ENCODE peak calls at places on chromosomes 12 and 14, in eight cellular contexts. A is A549, O is lung, Y is nephron progenitor cell, H is foreskin fibroblast, C is GM12865, Q is AG09319, B is Calu3. S is an unnamed sample.

GRCh38 chr14:55115433-55115832 is 13.6 kb upstream of the LGALS3 start:
- DNase-seq in A (no peak), O (no peak), Y (no peak), H (no peak), C (no peak), Q (no peak), B (no peak), S (no peak)

GRCh38 chr14:105303949-105304348 is 3.1 kb upstream of the BRF1 start:
- DNase-seq in A (no peak), O (no peak), Y (no peak), H (no peak), C (no peak), Q (no peak), B (no peak), S (no peak)

GRCh38 chr14:106564058-106564643 is 1037.8 kb downstream of the TMEM121 start:
- DNase-seq in A (peak), O (peak), Y (no peak), H (no peak), C (peak), Q (no peak), B (peak), S (peak)

GRCh38 chr12:54970741-54971140 is 13.8 kb downstream of the TESPA1 start:
- DNase-seq in A (no peak), O (no peak), Y (no peak), H (no peak), C (no peak), Q (no peak), B (no peak), S (no peak)

GRCh38 chr12:5456906-5457305 is 25.0 kb downstream of the NTF3 start:
- DNase-seq in A (no peak), O (no peak), Y (no peak), H (peak), C (no peak), Q (peak), B (no peak), S (no peak)

GRCh38 chr12:31119531-31120211 is 46.0 kb downstream of the DDX11 start:
- DNase-seq in A (no peak), O (no peak), Y (no peak), H (no peak), C (no peak), Q (no peak), B (no peak), S (no peak)

GRCh38 chr14:100486025-100486828 is 101.0 kb downstream of the BEGAIN start:
- DNase-seq in A (peak), O (no peak), Y (peak), H (peak), C (peak), Q (peak), B (peak), S (peak)

GRCh38 chr12:59650594-59651229 is 54.9 kb downstream of the SLC16A7 start:
- DNase-seq in A (no peak), O (no peak), Y (no peak), H (no peak), C (no peak), Q (no peak), B (peak), S (no peak)

GRCh38 chr12:104596128-104596799 is 139.5 kb downstream of the CHST11 start:
- DNase-seq in A (peak), O (peak), Y (no peak), H (peak), C (no peak), Q (peak), B (no peak), S (peak)

GRCh38 chr12:4518106-4518728 is 20.5 kb upstream of the RAD51AP1 start:
- DNase-seq in A (peak), O (no peak), Y (no peak), H (peak), C (no peak), Q (no peak), B (no peak), S (no peak)

GRCh38 chr14:31549817-31550216 is 11.4 kb upstream of the NUBPL start:
- DNase-seq in A (no peak), O (no peak), Y (no peak), H (no peak), C (no peak), Q (no peak), B (no peak), S (no peak)

GRCh38 chr12:76984566-76984965 is 80.8 kb downstream of the E2F7 start:
- DNase-seq in A (no peak), O (no peak), Y (no peak), H (no peak), C (no peak), Q (no peak), B (no peak), S (no peak)
- TF ChIP-seq CTCF in A (no peak), O (no peak), Y (no peak), H (no peak), C (no peak), Q (no peak), B (no peak), S (no peak)

DNA sequence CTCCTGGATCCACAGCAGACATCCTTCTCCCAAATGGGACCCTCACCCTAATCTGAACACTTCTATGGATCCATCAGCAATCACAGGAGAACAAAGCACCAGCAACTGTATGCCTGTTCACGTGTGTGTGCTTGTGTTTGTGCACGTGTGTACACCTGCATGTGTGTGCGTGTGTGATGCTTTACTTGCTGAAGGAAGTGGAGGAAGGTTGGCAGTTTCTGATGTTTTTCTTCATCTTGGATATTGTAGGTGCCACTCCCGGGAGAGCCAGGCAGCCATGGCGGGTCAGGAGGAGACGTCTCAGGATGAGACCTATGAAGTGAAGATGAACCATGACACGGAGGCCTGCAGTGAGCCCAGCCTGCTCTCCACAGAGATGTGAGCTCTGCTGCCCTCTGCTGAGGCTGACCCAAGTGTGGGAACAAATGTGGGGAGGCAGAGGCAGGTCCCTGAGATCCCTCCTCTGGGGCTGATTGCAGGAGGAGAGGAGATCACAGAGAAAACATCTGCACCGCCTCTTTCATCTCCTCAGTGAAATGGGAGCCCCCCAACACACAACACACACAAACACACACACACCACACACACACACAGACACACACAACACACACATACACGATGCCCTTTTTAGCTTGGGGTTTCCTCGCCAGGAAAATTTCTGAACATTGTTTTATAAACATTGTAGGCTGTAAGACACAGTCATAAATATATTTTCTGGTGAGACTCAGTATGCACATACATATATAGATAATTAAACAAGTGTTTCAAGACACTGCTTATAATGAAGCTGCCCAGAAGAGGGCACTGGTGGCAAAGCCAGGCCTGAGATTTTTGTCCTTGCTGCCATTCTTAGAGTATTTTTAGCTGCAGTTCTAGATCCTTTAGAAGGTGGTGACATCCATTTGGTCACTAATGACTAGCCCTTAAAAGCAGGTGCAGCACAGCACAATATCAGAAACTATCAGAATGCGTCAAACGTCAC is 112.2 kb upstream of the FKBP4 start:
- DNase-seq in A (peak), O (peak), Y (peak), H (peak), C (peak), Q (no peak), B (peak), S (peak)
- TF ChIP-seq CTCF in A (peak), O (peak), Y (peak), H (peak), C (peak), Q (peak), B (peak), S (peak)

GRCh38 chr14:88437659-88438058 is 52.2 kb downstream of the SPATA7 start:
- DNase-seq in A (no peak), O (no peak), Y (no peak), H (no peak), C (no peak), Q (no peak), B (no peak), S (no peak)
- TF ChIP-seq CTCF in A (no peak), O (no peak), Y (no peak), H (peak), C (no peak), Q (no peak), B (no peak), S (no peak)

DNA sequence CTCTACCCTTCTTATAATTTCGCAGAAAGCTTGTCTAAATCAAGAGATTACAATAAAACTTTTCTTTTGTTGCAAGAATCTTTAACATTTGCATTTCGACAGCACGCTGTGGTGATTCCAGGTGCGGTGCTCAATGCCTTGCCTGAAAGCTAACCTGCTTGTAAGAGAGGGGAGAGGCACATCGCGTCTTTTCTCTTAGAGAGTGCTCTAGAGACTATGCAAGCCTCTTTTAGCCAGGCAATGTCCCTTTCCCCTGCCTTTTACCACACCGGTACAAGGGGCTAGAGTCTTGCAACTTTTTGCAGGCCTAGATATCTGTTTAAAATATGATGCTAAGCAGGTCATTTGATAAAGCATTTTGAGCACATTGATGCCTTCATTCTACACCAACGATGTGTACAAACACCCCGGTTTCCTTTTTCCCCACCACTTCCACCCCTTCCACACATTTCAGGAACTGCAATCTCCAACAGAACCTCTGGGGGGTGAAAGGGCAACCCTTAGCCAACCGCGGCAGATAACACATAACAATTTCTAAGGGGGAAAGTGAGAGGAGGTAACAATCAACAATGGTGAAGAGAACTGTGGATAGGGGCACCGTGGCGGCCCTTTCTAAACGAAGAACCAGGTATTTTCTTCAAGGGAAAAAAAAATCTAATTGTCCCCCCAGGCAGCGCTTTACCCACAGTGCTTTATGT is 1.3 kb downstream of the KITLG start:
- DNase-seq in A (peak), O (peak), Y (peak), H (peak), C (no peak), Q (no peak), B (peak), S (peak)
- TF ChIP-seq CTCF in A (no peak), O (no peak), Y (peak), H (peak), C (no peak), Q (peak), B (no peak), S (no peak)

GRCh38 chr12:122201381-122201780 is 2.1 kb upstream of the B3GNT4 start:
- DNase-seq in A (no peak), O (no peak), Y (no peak), H (no peak), C (no peak), Q (no peak), B (no peak), S (no peak)

GRCh38 chr12:122203301-122203967 is at the start of gene B3GNT4:
- DNase-seq in A (peak), O (peak), Y (peak), H (peak), C (no peak), Q (no peak), B (peak), S (no peak)

GRCh38 chr12:122199484-122200355 is 3.8 kb upstream of the B3GNT4 start:
- DNase-seq in A (no peak), O (no peak), Y (no peak), H (no peak), C (no peak), Q (no peak), B (no peak), S (no peak)

GRCh38 chr12:122202017-122202416 is 1.5 kb upstream of the B3GNT4 start:
- DNase-seq in A (no peak), O (no peak), Y (no peak), H (no peak), C (no peak), Q (no peak), B (no peak), S (no peak)

DNA sequence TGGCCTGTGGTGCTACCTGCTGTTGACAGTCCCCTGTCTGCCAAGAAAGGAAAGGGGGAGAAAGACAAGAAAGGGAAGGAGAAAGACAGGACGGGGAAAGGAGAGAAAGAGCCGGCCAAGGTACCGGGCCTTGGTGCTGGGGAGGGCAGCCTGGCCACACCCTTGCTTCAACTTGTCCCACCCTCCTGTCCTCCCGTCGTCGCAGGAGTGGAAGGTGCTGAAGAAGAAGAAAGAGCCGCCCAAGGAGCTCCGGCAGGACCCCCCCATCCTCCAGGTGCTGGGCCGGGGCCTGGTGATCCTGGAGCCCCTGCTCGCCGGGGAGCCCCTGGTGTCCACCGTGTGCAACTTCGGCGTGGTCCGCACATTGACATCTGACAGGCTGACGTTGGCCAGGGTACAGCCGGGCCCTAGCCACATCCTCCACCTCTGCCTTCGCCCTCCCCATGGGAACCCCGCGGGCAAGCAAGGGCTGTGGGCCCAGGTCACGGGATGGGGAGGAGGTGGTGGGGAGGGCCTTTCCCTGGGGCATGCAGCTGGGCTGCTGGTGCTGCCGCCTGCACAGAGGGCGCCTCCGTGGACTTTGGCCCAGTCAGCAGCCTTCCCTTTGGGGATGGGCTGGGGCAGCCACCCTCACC is 2.9 kb upstream of the B3GNT4 start:
- DNase-seq in A (no peak), O (no peak), Y (no peak), H (no peak), C (no peak), Q (no peak), B (no peak), S (no peak)
- TF ChIP-seq CTCF in A (no peak), O (no peak), Y (peak), H (no peak), C (no peak), Q (no peak), B (no peak), S (no peak)